ENCODE peak calls at places on chromosomes 2 and 18, in five cellular contexts. One of them, this sample, is unnamed.

GRCh38 chr2:156399950-156400703 is 36.1 kb upstream of the GPD2 start:
- DNase-seq in ascending aorta: peak; percentile 91
- DNase-seq in fibroblast of the conjunctiva: peak; percentile 73
- DNase-seq in dorsolateral prefrontal cortex: peak; percentile 81
- DNase-seq in EL: peak; percentile 83
- DNase-seq in this sample: peak; percentile 93

GRCh38 chr2:231682546-231683291 is 25.6 kb upstream of the PTMA start:
- DNase-seq in ascending aorta: no peak
- DNase-seq in fibroblast of the conjunctiva: no peak
- DNase-seq in dorsolateral prefrontal cortex: no peak
- DNase-seq in EL: no peak
- DNase-seq in this sample: no peak

GRCh38 chr18:9742588-9743131 is 34.6 kb downstream of the RAB31 start:
- DNase-seq in ascending aorta: no peak
- DNase-seq in fibroblast of the conjunctiva: no peak
- DNase-seq in dorsolateral prefrontal cortex: no peak
- DNase-seq in EL: peak; percentile 31
- DNase-seq in this sample: peak; percentile 37

GRCh38 chr18:9478545-9478944 is 3.2 kb downstream of the RALBP1 start:
- DNase-seq in ascending aorta: peak; percentile 65
- DNase-seq in fibroblast of the conjunctiva: no peak
- DNase-seq in dorsolateral prefrontal cortex: no peak
- DNase-seq in EL: no peak
- DNase-seq in this sample: no peak

GRCh38 chr2:64987963-64988419 is 1.2 kb upstream of the SLC1A4 start:
- DNase-seq in ascending aorta: no peak
- DNase-seq in fibroblast of the conjunctiva: no peak
- DNase-seq in dorsolateral prefrontal cortex: no peak
- DNase-seq in EL: no peak
- DNase-seq in this sample: no peak

GRCh38 chr2:12816379-12817306 is 99.9 kb downstream of the TRIB2 start:
- DNase-seq in ascending aorta: no peak
- DNase-seq in fibroblast of the conjunctiva: no peak
- DNase-seq in dorsolateral prefrontal cortex: no peak
- DNase-seq in EL: peak; percentile 80
- DNase-seq in this sample: peak; percentile 70

GRCh38 chr2:16318474-16319195 is 347.0 kb downstream of the CYRIA start:
- DNase-seq in ascending aorta: no peak
- DNase-seq in fibroblast of the conjunctiva: no peak
- DNase-seq in dorsolateral prefrontal cortex: no peak
- DNase-seq in EL: no peak
- DNase-seq in this sample: no peak

GRCh38 chr2:97708608-97709007 is 4.8 kb upstream of the ZAP70 start:
- DNase-seq in ascending aorta: no peak
- DNase-seq in fibroblast of the conjunctiva: no peak
- DNase-seq in dorsolateral prefrontal cortex: no peak
- DNase-seq in EL: no peak
- DNase-seq in this sample: no peak

GRCh38 chr2:203626952-203627681 is 79.3 kb upstream of the CD28 start:
- DNase-seq in ascending aorta: no peak
- DNase-seq in fibroblast of the conjunctiva: peak; percentile 48
- DNase-seq in dorsolateral prefrontal cortex: no peak
- DNase-seq in EL: peak; percentile 46
- DNase-seq in this sample: peak; percentile 58

GRCh38 chr2:200405599-200406298 is 99.3 kb downstream of the SPATS2L start:
- DNase-seq in ascending aorta: no peak
- DNase-seq in fibroblast of the conjunctiva: no peak
- DNase-seq in dorsolateral prefrontal cortex: no peak
- DNase-seq in EL: peak; percentile 89
- DNase-seq in this sample: peak; percentile 84

GRCh38 chr2:151030663-151031230 is 230.9 kb downstream of the RBM43 start:
- DNase-seq in ascending aorta: no peak
- DNase-seq in fibroblast of the conjunctiva: no peak
- DNase-seq in dorsolateral prefrontal cortex: no peak
- DNase-seq in EL: no peak
- DNase-seq in this sample: no peak

GRCh38 chr2:41502752-41503151 is 545.1 kb upstream of the PKDCC start:
- DNase-seq in ascending aorta: no peak
- DNase-seq in fibroblast of the conjunctiva: no peak
- DNase-seq in dorsolateral prefrontal cortex: no peak
- DNase-seq in EL: no peak
- DNase-seq in this sample: no peak

GRCh38 chr2:102520009-102520408 is 47.0 kb downstream of the SLC9A4 start:
- DNase-seq in ascending aorta: no peak
- DNase-seq in fibroblast of the conjunctiva: peak; percentile 31
- DNase-seq in dorsolateral prefrontal cortex: no peak
- DNase-seq in EL: peak; percentile 23
- DNase-seq in this sample: peak; percentile 4

GRCh38 chr2:190450363-190450762 is 42.2 kb downstream of the MFSD6 start:
- DNase-seq in ascending aorta: no peak
- DNase-seq in fibroblast of the conjunctiva: no peak
- DNase-seq in dorsolateral prefrontal cortex: no peak
- DNase-seq in EL: no peak
- DNase-seq in this sample: no peak

This sample was measured in foreskin fibroblast.